ENCODE peak calls at places on chromosome 17, in six cellular contexts. One of them, this sample, is unnamed.

GRCh38 chr17:82204831-82205719 is 7.6 kb downstream of the CCDC57 start:
- DNase-seq in neural crest cell: no peak
- DNase-seq in GM04504: no peak
- DNase-seq in naive thymus-derived CD8-positive, alpha-beta T cell: no peak
- DNase-seq in epithelial cell of esophagus: peak; percentile 89
- DNase-seq in stimulated activated CD4-positive, alpha-beta T cell treated with anti-CD3 and anti-CD28 coated beads, Interleukin-12 subunit alpha, Interleukin-12 subunit beta, amount 100 ng/mL, for 4 hours: no peak
- DNase-seq in this sample: no peak

GRCh38 chr17:70767102-70767701 is 597.9 kb downstream of the KCNJ2 start:
- DNase-seq in neural crest cell: peak; percentile 21
- DNase-seq in GM04504: peak; percentile 18
- DNase-seq in naive thymus-derived CD8-positive, alpha-beta T cell: no peak
- DNase-seq in epithelial cell of esophagus: peak; percentile 43
- DNase-seq in stimulated activated CD4-positive, alpha-beta T cell treated with anti-CD3 and anti-CD28 coated beads, Interleukin-12 subunit alpha, Interleukin-12 subunit beta, amount 100 ng/mL, for 4 hours: no peak
- DNase-seq in this sample: no peak

GRCh38 chr17:81474958-81475357 is 37.6 kb downstream of the ACTG1 start:
- DNase-seq in neural crest cell: no peak
- DNase-seq in GM04504: no peak
- DNase-seq in naive thymus-derived CD8-positive, alpha-beta T cell: no peak
- DNase-seq in epithelial cell of esophagus: no peak
- DNase-seq in stimulated activated CD4-positive, alpha-beta T cell treated with anti-CD3 and anti-CD28 coated beads, Interleukin-12 subunit alpha, Interleukin-12 subunit beta, amount 100 ng/mL, for 4 hours: no peak
- DNase-seq in this sample: no peak

GRCh38 chr17:45241315-45242011 is 19.8 kb downstream of the FMNL1 start:
- DNase-seq in neural crest cell: no peak
- DNase-seq in GM04504: no peak
- DNase-seq in naive thymus-derived CD8-positive, alpha-beta T cell: no peak
- DNase-seq in epithelial cell of esophagus: peak; percentile 46
- DNase-seq in stimulated activated CD4-positive, alpha-beta T cell treated with anti-CD3 and anti-CD28 coated beads, Interleukin-12 subunit alpha, Interleukin-12 subunit beta, amount 100 ng/mL, for 4 hours: no peak
- DNase-seq in this sample: no peak

GRCh38 chr17:7060165-7060890 is 16.4 kb upstream of the SLC16A11 start:
- DNase-seq in neural crest cell: no peak
- DNase-seq in GM04504: no peak
- DNase-seq in naive thymus-derived CD8-positive, alpha-beta T cell: no peak
- DNase-seq in epithelial cell of esophagus: peak; percentile 92
- DNase-seq in stimulated activated CD4-positive, alpha-beta T cell treated with anti-CD3 and anti-CD28 coated beads, Interleukin-12 subunit alpha, Interleukin-12 subunit beta, amount 100 ng/mL, for 4 hours: peak; percentile 36
- DNase-seq in this sample: no peak

GRCh38 chr17:61353615-61354014 is 46.0 kb upstream of the TBX2 start:
- DNase-seq in neural crest cell: no peak
- DNase-seq in GM04504: no peak
- DNase-seq in naive thymus-derived CD8-positive, alpha-beta T cell: no peak
- DNase-seq in epithelial cell of esophagus: peak; percentile 77
- DNase-seq in stimulated activated CD4-positive, alpha-beta T cell treated with anti-CD3 and anti-CD28 coated beads, Interleukin-12 subunit alpha, Interleukin-12 subunit beta, amount 100 ng/mL, for 4 hours: no peak
- DNase-seq in this sample: no peak

GRCh38 chr17:8285270-8286181 is 2.9 kb upstream of the RANGRF start:
- DNase-seq in neural crest cell: no peak
- DNase-seq in GM04504: no peak
- DNase-seq in naive thymus-derived CD8-positive, alpha-beta T cell: no peak
- DNase-seq in epithelial cell of esophagus: no peak
- DNase-seq in stimulated activated CD4-positive, alpha-beta T cell treated with anti-CD3 and anti-CD28 coated beads, Interleukin-12 subunit alpha, Interleukin-12 subunit beta, amount 100 ng/mL, for 4 hours: no peak
- DNase-seq in this sample: no peak

GRCh38 chr17:14310584-14310983 is 9.7 kb downstream of the HS3ST3B1 start:
- DNase-seq in neural crest cell: no peak
- DNase-seq in GM04504: no peak
- DNase-seq in naive thymus-derived CD8-positive, alpha-beta T cell: no peak
- DNase-seq in epithelial cell of esophagus: no peak
- DNase-seq in stimulated activated CD4-positive, alpha-beta T cell treated with anti-CD3 and anti-CD28 coated beads, Interleukin-12 subunit alpha, Interleukin-12 subunit beta, amount 100 ng/mL, for 4 hours: no peak
- DNase-seq in this sample: no peak